ENCODE peak calls at places on chromosomes 6 and 20, in four cellular contexts. N, I, Q and M are unnamed samples.
A peak's percentile ranks its signal among the peaks of the same experiment; 100 is the strongest.

GRCh38 chr6:119078449-119079287 is at the start of gene FAM184A:
- DNase-seq in Q (peak; percentile 67), N (no peak), I (peak; percentile 18), M (peak; percentile 82)

GRCh38 chr6:20633566-20634340 is 99.5 kb downstream of the CDKAL1 start:
- DNase-seq in I (no peak), Q (no peak), N (no peak), M (no peak)

GRCh38 chr6:81769834-81770233 is 17.4 kb upstream of the TENT5A start:
- DNase-seq in I (peak; percentile 66), N (no peak), Q (no peak), M (no peak)

GRCh38 chr6:33632603-33633039 is 11.5 kb downstream of the ITPR3 start:
- DNase-seq in N (peak; percentile 92), I (peak; percentile 30), Q (peak; percentile 38), M (peak; percentile 59)

GRCh38 chr6:30570760-30571084 is 520 bp upstream of the ABCF1 start:
- DNase-seq in N (no peak), Q (no peak), I (no peak), M (no peak)

GRCh38 chr6:13260116-13260598 is 68.2 kb downstream of the TBC1D7 start:
- DNase-seq in I (no peak), N (no peak), Q (no peak), M (no peak)

GRCh38 chr20:36449663-36450062 is 91.7 kb upstream of the MYL9 start:
- DNase-seq in Q (no peak), N (no peak), I (no peak), M (no peak)

GRCh38 chr6:40387871-40388264 is 199.3 kb downstream of the LRFN2 start:
- DNase-seq in Q (no peak), N (no peak), I (no peak), M (no peak)

GRCh38 chr6:3237761-3238662 is 10.6 kb upstream of the TUBB2B start:
- DNase-seq in I (no peak), Q (peak; percentile 75), N (no peak), M (no peak)

GRCh38 chr6:36826520-36827227 is 12.6 kb downstream of the CPNE5 start:
- DNase-seq in N (no peak), Q (no peak), I (no peak), M (no peak)

GRCh38 chr6:150894935-150895686 is 29.6 kb downstream of the MTHFD1L start:
- DNase-seq in I (peak; percentile 50), N (no peak), Q (peak; percentile 95), M (peak; percentile 76)

GRCh38 chr20:23078351-23078993 is 7.7 kb downstream of the CD93 start:
- DNase-seq in N (no peak), I (no peak), Q (no peak), M (no peak)

GRCh38 chr6:34463849-34464248 is 2.0 kb upstream of the PACSIN1 start:
- DNase-seq in Q (no peak), I (no peak), N (no peak), M (no peak)

GRCh38 chr6:62775427-62776022 is 435.7 kb upstream of the FKBP1C start:
- DNase-seq in Q (no peak), N (peak; percentile 4), I (peak; percentile 1), M (no peak)

GRCh38 chr6:72218125-72218524 is 331.8 kb downstream of the RIMS1 start:
- DNase-seq in I (peak; percentile 11), N (peak; percentile 57), Q (peak; percentile 38), M (peak; percentile 77)

GRCh38 chr20:48645666-48646065 is 182.1 kb downstream of the PREX1 start:
- DNase-seq in Q (no peak), N (no peak), I (no peak), M (no peak)

GRCh38 chr6:37583261-37583660 is 83.6 kb upstream of the CCDC167 start:
- DNase-seq in N (no peak), I (no peak), Q (no peak), M (no peak)

DNA sequence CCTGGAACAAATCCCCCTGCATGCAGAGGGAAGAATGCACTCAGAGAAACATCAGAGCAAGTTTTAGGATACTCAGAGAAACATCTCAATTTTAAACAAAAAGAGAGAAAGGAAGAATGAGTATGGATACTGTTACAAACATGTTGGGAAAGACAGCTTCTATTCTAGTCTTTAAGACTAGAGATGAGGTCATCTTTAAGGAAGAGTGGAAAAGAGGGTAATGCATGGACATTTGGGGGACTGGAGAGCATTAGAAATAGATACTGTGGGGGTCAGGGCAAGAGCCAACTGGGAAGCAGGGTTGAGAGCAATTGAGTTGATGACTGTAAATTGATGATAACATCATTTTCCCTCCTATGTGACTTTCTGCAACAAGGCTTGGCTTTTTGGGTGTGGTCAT is 431.2 kb downstream of the CDH26 start:
- DNase-seq in Q (no peak), I (no peak), N (no peak), M (no peak)
- H3K9me3 ChIP-seq in Q (peaks cover 3% of the 10 kb centered on the region), I (no peaks in the 10 kb centered on the region), N (no peaks in the 10 kb centered on the region), M (no peaks in the 10 kb centered on the region)

GRCh38 chr20:12110711-12111110 is 193.0 kb downstream of the BTBD3 start:
- DNase-seq in N (no peak), Q (no peak), I (no peak), M (no peak)

GRCh38 chr20:12110274-12110673 is 192.6 kb downstream of the BTBD3 start:
- DNase-seq in N (no peak), Q (no peak), I (no peak), M (no peak)

GRCh38 chr20:12112665-12113064 is 195.0 kb downstream of the BTBD3 start:
- DNase-seq in I (no peak), Q (no peak), N (no peak), M (no peak)

GRCh38 chr20:12112089-12112474 is 194.4 kb downstream of the BTBD3 start:
- DNase-seq in I (peak; percentile 74), Q (no peak), N (no peak), M (no peak)

DNA sequence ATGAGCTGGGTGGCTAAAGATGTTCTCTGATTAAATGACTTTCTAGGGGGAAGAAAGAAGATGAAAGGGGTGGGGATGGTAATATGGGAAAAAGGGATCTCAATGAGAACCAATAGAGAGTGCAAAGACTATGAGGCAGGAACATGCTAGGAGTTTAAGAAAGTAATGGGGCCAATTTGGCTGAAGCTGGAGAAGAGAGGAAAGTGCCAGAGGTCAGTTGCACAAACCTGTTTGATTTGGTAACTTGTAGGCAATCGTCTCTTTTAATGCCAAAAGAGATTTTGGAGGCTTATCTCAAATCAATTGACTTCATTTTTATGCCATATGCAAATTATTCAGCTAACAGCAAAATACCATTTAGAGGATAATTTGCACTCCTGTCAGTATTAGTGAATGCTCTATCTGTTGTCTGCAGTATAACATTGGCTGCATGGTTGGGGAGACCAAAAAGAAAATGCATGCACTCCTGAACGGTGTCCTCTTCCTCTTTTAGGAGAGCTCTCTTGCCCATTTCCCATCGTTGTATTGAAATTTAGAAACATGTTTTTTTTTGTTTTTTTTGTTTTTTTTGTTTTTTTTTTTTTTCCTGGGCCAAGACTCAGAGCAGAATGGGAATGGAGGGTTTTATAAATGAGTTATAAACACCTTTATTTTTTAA is 193.9 kb downstream of the BTBD3 start:
- DNase-seq in N (no peak), I (no peak), Q (no peak), M (no peak)
- H3K9me3 ChIP-seq in N (no peaks in the 10 kb centered on the region), I (peaks cover 3% of the 10 kb centered on the region), Q (no peaks in the 10 kb centered on the region), M (no peaks in the 10 kb centered on the region)

DNA sequence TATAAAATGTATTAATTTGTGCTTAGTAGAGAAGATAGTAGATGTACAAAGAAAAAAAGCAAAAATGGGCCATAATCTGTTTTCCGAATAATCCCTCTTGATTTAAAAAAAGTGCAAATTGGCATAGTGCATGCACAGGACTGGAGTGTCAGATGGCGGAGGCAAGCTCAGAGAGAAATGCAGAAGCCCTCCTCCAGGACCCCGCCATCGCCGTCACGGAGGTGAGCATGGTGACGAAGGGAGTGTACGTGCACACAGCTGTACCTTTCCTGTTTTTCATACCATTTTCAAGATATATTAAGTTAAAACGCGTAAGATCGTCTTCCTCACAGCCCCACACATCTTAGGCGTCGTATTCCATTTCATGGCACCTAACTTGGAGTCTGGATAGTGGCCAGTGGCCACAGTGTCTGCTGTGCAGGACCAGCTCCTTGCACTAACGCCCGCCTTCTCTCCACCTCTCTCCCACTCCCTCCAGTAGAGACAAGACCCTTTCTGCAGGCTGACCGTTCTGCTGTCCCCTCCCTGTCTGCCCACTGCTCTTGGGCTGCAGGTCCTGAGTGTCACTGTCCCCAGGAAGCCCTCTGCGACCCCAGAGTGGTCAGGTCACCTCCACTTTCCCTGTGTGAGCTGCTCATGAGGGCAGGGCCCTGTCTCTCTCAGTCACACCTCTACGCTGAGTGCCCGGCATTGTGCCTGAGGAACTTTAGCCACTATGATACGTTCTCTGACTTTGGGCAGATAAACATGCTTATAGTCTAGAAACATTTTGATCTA is 9.8 kb downstream of the DUSP22 start:
- DNase-seq in I (no peak), N (no peak), Q (no peak), M (no peak)
- H3K9me3 ChIP-seq in I (peaks cover 11% of the 10 kb centered on the region), N (no peaks in the 10 kb centered on the region), Q (no peaks in the 10 kb centered on the region), M (no peaks in the 10 kb centered on the region)

GRCh38 chr20:15848126-15848525 is 725.1 kb downstream of the KIF16B start:
- DNase-seq in Q (no peak), I (no peak), N (no peak), M (peak; percentile 39)

GRCh38 chr20:15851576-15852075 is 721.6 kb downstream of the KIF16B start:
- DNase-seq in I (no peak), Q (no peak), N (no peak), M (no peak)

GRCh38 chr20:15849131-15849685 is 724.0 kb downstream of the KIF16B start:
- DNase-seq in Q (no peak), N (no peak), I (no peak), M (no peak)

GRCh38 chr20:15846446-15846845 is 726.8 kb downstream of the KIF16B start:
- DNase-seq in I (no peak), N (no peak), Q (no peak), M (no peak)

GRCh38 chr20:15847415-15847814 is 725.8 kb downstream of the KIF16B start:
- DNase-seq in Q (no peak), N (no peak), I (no peak), M (no peak)
- H3K9me3 ChIP-seq in Q (no peaks in the 10 kb centered on the region), N (no peaks in the 10 kb centered on the region), I (no peaks in the 10 kb centered on the region), M (no peaks in the 10 kb centered on the region)

DNA sequence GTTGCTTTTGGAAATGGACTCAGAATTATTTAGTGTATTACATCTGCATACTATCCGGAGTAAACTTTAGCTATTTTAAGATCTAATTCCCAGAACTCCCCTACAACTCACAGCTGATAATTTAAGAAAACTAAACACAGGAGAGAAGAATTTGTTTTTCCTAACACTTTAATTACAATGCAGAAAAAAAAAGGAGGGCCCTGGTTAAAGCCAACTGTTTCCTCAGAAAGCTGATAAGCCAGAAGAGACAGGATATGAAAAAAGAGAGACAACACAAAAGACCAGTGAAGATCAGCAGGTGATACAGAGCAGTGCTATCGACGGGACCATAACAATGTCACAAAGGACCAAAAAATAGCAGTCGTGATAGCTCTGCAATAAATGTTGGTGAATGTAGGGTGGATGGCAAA is 5.8 kb downstream of the IFNGR1 start:
- DNase-seq in N (no peak), Q (no peak), I (no peak), M (no peak)
- H3K9me3 ChIP-seq in N (peaks cover 2% of the 10 kb centered on the region), Q (peaks cover 3% of the 10 kb centered on the region), I (no peaks in the 10 kb centered on the region), M (no peaks in the 10 kb centered on the region)